ENCODE peak calls at places on chromosomes 1 and 21, in ten cellular contexts. S, O, R, X, C, P, U, B, Q and F are unnamed samples.

GRCh38 chr1:29415861-29416260 is 179.5 kb downstream of the PTPRU start:
- DNase-seq in S (no peak), O (no peak), R (no peak), X (no peak), C (no peak), P (no peak), U (no peak), B (no peak), Q (no peak), F (no peak)

GRCh38 chr1:38872401-38873026 is 634 bp downstream of the MYCBP start:
- DNase-seq in S (peak), O (peak), R (no peak), X (peak), C (no peak), P (peak), U (no peak), B (peak), Q (peak), F (peak)

GRCh38 chr1:51131185-51131584 is 29.2 kb downstream of the C1orf185 start:
- DNase-seq in S (no peak), O (no peak), R (no peak), X (no peak), C (peak), P (no peak), U (no peak), B (no peak), Q (no peak), F (no peak)

GRCh38 chr1:147080671-147081394 is 91.4 kb downstream of the PRKAB2 start:
- DNase-seq in S (no peak), O (no peak), R (no peak), X (no peak), C (no peak), P (no peak), U (no peak), B (no peak), Q (no peak), F (peak)

GRCh38 chr21:46255758-46256337 is 27.3 kb upstream of the LSS start:
- DNase-seq in S (no peak), O (no peak), R (no peak), X (no peak), C (no peak), P (no peak), U (no peak), B (no peak), Q (no peak), F (no peak)

GRCh38 chr1:83509229-83509870 is 489.6 kb downstream of the TTLL7 start:
- DNase-seq in S (no peak), O (no peak), R (no peak), X (no peak), C (no peak), P (no peak), U (no peak), B (no peak), Q (no peak), F (no peak)

GRCh38 chr21:34592120-34592561 is 22.8 kb downstream of the RCAN1 start:
- DNase-seq in S (no peak), O (no peak), R (no peak), X (no peak), C (no peak), P (peak), U (no peak), B (peak), Q (peak), F (no peak)

GRCh38 chr1:149936076-149936991 is at the start of gene MTMR11:
- DNase-seq in S (peak), O (no peak), R (no peak), X (peak), C (no peak), P (peak), U (no peak), B (no peak), Q (no peak), F (peak)

GRCh38 chr21:33281101-33281652 is 15.0 kb downstream of the IL10RB start:
- DNase-seq in S (no peak), O (no peak), R (no peak), X (no peak), C (no peak), P (no peak), U (no peak), B (no peak), Q (no peak), F (no peak)

GRCh38 chr1:192476802-192477298 is 98.7 kb upstream of the RGS1 start:
- DNase-seq in S (peak), O (no peak), R (peak), X (peak), C (peak), P (peak), U (no peak), B (peak), Q (peak), F (peak)

GRCh38 chr1:246724001-246724724 is at the start of gene SCCPDH:
- DNase-seq in S (peak), O (peak), R (peak), X (no peak), C (peak), P (peak), U (peak), B (peak), Q (peak), F (peak)

GRCh38 chr1:88462481-88463261 is 221.4 kb upstream of the PKN2 start:
- DNase-seq in S (peak), O (no peak), R (peak), X (peak), C (no peak), P (peak), U (no peak), B (peak), Q (peak), F (peak)

GRCh38 chr1:88466899-88467580 is 217.0 kb upstream of the PKN2 start:
- DNase-seq in S (no peak), O (no peak), R (peak), X (no peak), C (no peak), P (no peak), U (peak), B (no peak), Q (no peak), F (no peak)

GRCh38 chr1:88463401-88463800 is 220.7 kb upstream of the PKN2 start:
- DNase-seq in S (no peak), O (no peak), R (no peak), X (no peak), C (no peak), P (no peak), U (no peak), B (no peak), Q (no peak), F (no peak)
- H3K4me3 ChIP-seq in S (no peak), O (no peak), R (no peak), X (no peak), C (no peak), P (no peak), U (no peak), B (no peak), Q (no peak), F (no peak)

GRCh38 chr1:216721878-216722277 is 1.4 kb downstream of the ESRRG start:
- DNase-seq in S (no peak), O (no peak), R (no peak), X (no peak), C (no peak), P (no peak), U (no peak), B (no peak), Q (no peak), F (no peak)
- TF ChIP-seq CTCF in S (no peak), O (no peak), R (no peak), X (no peak), C (no peak), P (no peak), U (no peak), B (no peak), Q (no peak), F (no peak)

GRCh38 chr1:184971522-184972265 is 2.6 kb downstream of the NIBAN1 start:
- DNase-seq in S (no peak), O (no peak), R (no peak), X (no peak), C (no peak), P (no peak), U (no peak), B (no peak), Q (no peak), F (no peak)

GRCh38 chr1:184974086-184974836 is at the start of gene NIBAN1:
- DNase-seq in S (peak), O (no peak), R (peak), X (peak), C (no peak), P (peak), U (peak), B (peak), Q (peak), F (peak)

GRCh38 chr1:184973308-184974085 is 811 bp downstream of the NIBAN1 start:
- DNase-seq in S (peak), O (no peak), R (peak), X (peak), C (peak), P (peak), U (peak), B (peak), Q (peak), F (peak)

GRCh38 chr1:184970691-184971161 is 3.6 kb downstream of the NIBAN1 start:
- DNase-seq in S (peak), O (no peak), R (no peak), X (peak), C (no peak), P (peak), U (no peak), B (no peak), Q (no peak), F (peak)

GRCh38 chr1:184972281-184973055 is 1.8 kb downstream of the NIBAN1 start:
- DNase-seq in S (peak), O (no peak), R (no peak), X (peak), C (no peak), P (peak), U (no peak), B (no peak), Q (peak), F (peak)
- H3K4me3 ChIP-seq in S (no peak), O (no peak), R (peak), X (peak), C (peak), P (peak), U (no peak), B (peak), Q (peak), F (peak)

GRCh38 chr1:170010443-170010842 is 64.1 kb downstream of the KIFAP3 start:
- DNase-seq in S (peak), O (peak), R (no peak), X (peak), C (peak), P (peak), U (no peak), B (peak), Q (peak), F (peak)
- TF ChIP-seq CTCF in S (peak), O (peak), R (no peak), X (peak), C (peak), P (peak), U (no peak), B (peak), Q (peak), F (peak)

GRCh38 chr1:231162970-231163830 is 1.3 kb downstream of the TRIM67 start:
- DNase-seq in S (no peak), O (no peak), R (no peak), X (no peak), C (no peak), P (no peak), U (no peak), B (no peak), Q (no peak), F (no peak)
- H3K4me3 ChIP-seq in S (no peak), O (no peak), R (no peak), X (no peak), C (no peak), P (no peak), U (peak), B (no peak), Q (peak), F (no peak)

DNA sequence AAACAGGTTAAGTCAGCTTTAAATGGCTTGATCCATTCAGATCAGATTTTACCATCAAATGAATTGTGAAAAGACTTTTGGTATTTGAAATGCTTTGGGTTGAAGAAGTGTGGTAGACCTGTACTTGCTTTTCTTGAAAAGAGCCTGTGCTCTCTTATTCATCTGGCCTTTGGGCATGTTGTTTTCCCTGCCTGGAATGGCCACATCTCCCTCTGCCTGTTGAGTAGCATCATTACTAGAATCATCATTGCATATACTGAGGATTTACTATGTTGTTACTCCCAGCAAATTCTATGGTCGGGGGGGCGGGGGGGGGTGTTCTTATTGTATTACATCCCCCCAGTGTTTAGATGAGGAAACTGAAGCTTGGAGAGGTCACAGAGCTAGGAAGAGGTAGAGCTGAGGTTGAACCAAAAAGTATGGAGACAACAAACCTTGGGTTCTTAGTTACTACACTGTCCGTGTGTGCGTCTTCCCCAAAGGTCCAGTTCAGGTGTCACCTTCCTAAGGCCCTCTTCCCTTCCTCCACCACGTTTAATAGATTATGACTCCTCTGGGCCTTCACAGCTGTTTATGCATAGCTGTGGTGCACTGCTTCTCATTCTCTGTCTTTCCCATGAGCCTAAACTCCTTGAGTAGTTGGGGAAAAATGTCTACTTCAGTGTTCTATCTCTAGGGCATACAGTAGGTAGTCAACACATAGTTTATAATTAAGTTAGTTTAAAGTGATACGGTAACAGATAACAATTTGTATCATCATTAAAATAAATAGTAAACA is 246.4 kb upstream of the HOOK1 start:
- DNase-seq in S (peak), O (no peak), R (no peak), X (peak), C (no peak), P (peak), U (no peak), B (no peak), Q (no peak), F (peak)
- TF ChIP-seq CTCF in S (peak), O (no peak), R (no peak), X (peak), C (no peak), P (peak), U (no peak), B (peak), Q (no peak), F (peak)

DNA sequence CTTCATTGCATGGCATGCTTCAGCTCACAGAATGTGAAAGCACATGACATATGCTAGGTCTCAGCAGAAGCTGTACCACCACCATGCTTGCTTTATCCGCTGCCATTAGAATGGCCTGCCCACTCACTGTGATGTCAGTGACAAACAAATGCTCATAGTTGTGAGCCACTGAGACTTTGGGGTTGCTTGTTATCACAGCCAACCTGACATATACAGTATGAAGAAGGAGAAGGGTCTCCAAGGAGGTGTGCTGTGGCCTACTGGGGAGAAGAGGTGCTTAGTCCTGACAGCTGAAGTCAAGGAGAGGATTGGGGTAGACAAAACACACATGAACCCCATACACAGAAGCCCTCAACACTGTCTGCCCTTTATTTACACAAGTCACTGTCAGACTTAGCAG is 19.5 kb upstream of the TENT5C start:
- DNase-seq in S (no peak), O (no peak), R (no peak), X (no peak), C (no peak), P (no peak), U (no peak), B (no peak), Q (no peak), F (no peak)
- H3K4me3 ChIP-seq in S (no peak), O (no peak), R (no peak), X (no peak), C (no peak), P (no peak), U (no peak), B (no peak), Q (no peak), F (no peak)

DNA sequence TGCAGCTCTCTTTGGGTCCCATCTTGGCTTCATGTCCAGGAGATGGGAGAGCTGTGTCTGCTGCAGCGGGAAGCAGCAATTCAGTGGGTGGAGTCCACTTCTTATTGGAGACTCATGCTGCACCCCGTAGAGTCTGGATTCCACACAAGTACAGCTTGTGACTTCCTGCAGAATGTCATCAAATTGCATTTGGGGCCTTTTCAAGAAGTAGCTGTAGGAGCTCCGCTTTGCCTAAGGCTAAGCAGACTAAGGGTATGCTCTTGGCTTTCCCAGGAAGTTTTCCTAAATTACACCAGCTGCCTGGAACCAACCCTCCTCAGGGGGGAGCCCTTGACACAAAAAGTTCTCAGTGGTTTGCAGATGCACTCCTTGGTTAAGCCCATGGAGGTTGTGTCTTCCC is 5.7 kb upstream of the MOB3C start:
- DNase-seq in S (peak), O (peak), R (no peak), X (peak), C (no peak), P (peak), U (no peak), B (no peak), Q (no peak), F (peak)
- TF ChIP-seq CTCF in S (peak), O (peak), R (peak), X (peak), C (peak), P (peak), U (no peak), B (peak), Q (no peak), F (peak)

GRCh38 chr1:209155556-209155955 is 428.0 kb upstream of the CAMK1G start:
- DNase-seq in S (no peak), O (no peak), R (no peak), X (no peak), C (no peak), P (no peak), U (no peak), B (no peak), Q (no peak), F (no peak)
- H3K4me3 ChIP-seq in S (no peak), O (no peak), R (no peak), X (no peak), C (no peak), P (no peak), U (peak), B (no peak), Q (no peak), F (no peak)